ENCODE peak calls at places on chromosomes 7 and 10, in seven cellular contexts. One of them, this sample, is unnamed.
A peak's percentile ranks its signal among the peaks of the same experiment; 100 is the strongest.

GRCh38 chr7:69967152-69967591 is 368.9 kb downstream of the AUTS2 start:
- DNase-seq in Karpas-422: no peak
- DNase-seq in myocyte: no peak
- DNase-seq in GM03348: no peak
- DNase-seq in stimulated activated CD8-positive, alpha-beta memory T cell treated with anti-CD3 and anti-CD28 coated beads, Interleukin-15, amount 100 ng/mL, for 4 hours: no peak
- DNase-seq in SHP77: no peak
- DNase-seq in head of caudate nucleus: peak; percentile 3
- DNase-seq in this sample: no peak

GRCh38 chr7:74612015-74612829 is 45.3 kb upstream of the GTF2I start:
- DNase-seq in Karpas-422: no peak
- DNase-seq in myocyte: no peak
- DNase-seq in GM03348: peak; percentile 12
- DNase-seq in stimulated activated CD8-positive, alpha-beta memory T cell treated with anti-CD3 and anti-CD28 coated beads, Interleukin-15, amount 100 ng/mL, for 4 hours: no peak
- DNase-seq in SHP77: no peak
- DNase-seq in head of caudate nucleus: peak; percentile 44
- DNase-seq in this sample: no peak

GRCh38 chr10:102007802-102008201 is 48.2 kb downstream of the ARMH3 start:
- DNase-seq in Karpas-422: no peak
- DNase-seq in myocyte: no peak
- DNase-seq in GM03348: no peak
- DNase-seq in stimulated activated CD8-positive, alpha-beta memory T cell treated with anti-CD3 and anti-CD28 coated beads, Interleukin-15, amount 100 ng/mL, for 4 hours: no peak
- DNase-seq in SHP77: no peak
- DNase-seq in head of caudate nucleus: no peak
- DNase-seq in this sample: no peak

GRCh38 chr7:50164552-50165220 is 71.6 kb upstream of the ZPBP start:
- DNase-seq in Karpas-422: no peak
- DNase-seq in myocyte: no peak
- DNase-seq in GM03348: no peak
- DNase-seq in stimulated activated CD8-positive, alpha-beta memory T cell treated with anti-CD3 and anti-CD28 coated beads, Interleukin-15, amount 100 ng/mL, for 4 hours: no peak
- DNase-seq in SHP77: no peak
- DNase-seq in head of caudate nucleus: no peak
- DNase-seq in this sample: no peak

GRCh38 chr10:129678186-129678585 is 211.1 kb downstream of the MGMT start:
- DNase-seq in Karpas-422: no peak
- DNase-seq in myocyte: no peak
- DNase-seq in GM03348: no peak
- DNase-seq in stimulated activated CD8-positive, alpha-beta memory T cell treated with anti-CD3 and anti-CD28 coated beads, Interleukin-15, amount 100 ng/mL, for 4 hours: no peak
- DNase-seq in SHP77: no peak
- DNase-seq in head of caudate nucleus: peak; percentile 25
- DNase-seq in this sample: no peak

GRCh38 chr7:50667338-50667737 is 102.1 kb upstream of the DDC start:
- DNase-seq in Karpas-422: no peak
- DNase-seq in myocyte: peak; percentile 40
- DNase-seq in GM03348: no peak
- DNase-seq in stimulated activated CD8-positive, alpha-beta memory T cell treated with anti-CD3 and anti-CD28 coated beads, Interleukin-15, amount 100 ng/mL, for 4 hours: no peak
- DNase-seq in SHP77: no peak
- DNase-seq in head of caudate nucleus: no peak
- DNase-seq in this sample: no peak

GRCh38 chr7:13327669-13328068 is 640.2 kb downstream of the ARL4A start:
- DNase-seq in Karpas-422: no peak
- DNase-seq in myocyte: no peak
- DNase-seq in GM03348: peak; percentile 10
- DNase-seq in stimulated activated CD8-positive, alpha-beta memory T cell treated with anti-CD3 and anti-CD28 coated beads, Interleukin-15, amount 100 ng/mL, for 4 hours: no peak
- DNase-seq in SHP77: no peak
- DNase-seq in head of caudate nucleus: no peak
- DNase-seq in this sample: no peak

GRCh38 chr7:68321776-68322496 is 1276.3 kb upstream of the AUTS2 start:
- DNase-seq in Karpas-422: no peak
- DNase-seq in myocyte: no peak
- DNase-seq in GM03348: no peak
- DNase-seq in stimulated activated CD8-positive, alpha-beta memory T cell treated with anti-CD3 and anti-CD28 coated beads, Interleukin-15, amount 100 ng/mL, for 4 hours: no peak
- DNase-seq in SHP77: no peak
- DNase-seq in head of caudate nucleus: no peak
- DNase-seq in this sample: no peak

GRCh38 chr7:132321387-132321786 is 254.9 kb downstream of the PLXNA4 start:
- DNase-seq in Karpas-422: peak; percentile 49
- DNase-seq in myocyte: peak; percentile 1
- DNase-seq in GM03348: no peak
- DNase-seq in stimulated activated CD8-positive, alpha-beta memory T cell treated with anti-CD3 and anti-CD28 coated beads, Interleukin-15, amount 100 ng/mL, for 4 hours: no peak
- DNase-seq in SHP77: no peak
- DNase-seq in head of caudate nucleus: no peak
- DNase-seq in this sample: no peak

GRCh38 chr7:3063016-3063753 is 19.5 kb upstream of the CARD11 start:
- DNase-seq in Karpas-422: no peak
- DNase-seq in myocyte: no peak
- DNase-seq in GM03348: no peak
- DNase-seq in stimulated activated CD8-positive, alpha-beta memory T cell treated with anti-CD3 and anti-CD28 coated beads, Interleukin-15, amount 100 ng/mL, for 4 hours: peak; percentile 77
- DNase-seq in SHP77: no peak
- DNase-seq in head of caudate nucleus: no peak
- DNase-seq in this sample: no peak

GRCh38 chr7:136865236-136865635 is 3.2 kb upstream of the CHRM2 start:
- DNase-seq in Karpas-422: no peak
- DNase-seq in myocyte: no peak
- DNase-seq in GM03348: no peak
- DNase-seq in stimulated activated CD8-positive, alpha-beta memory T cell treated with anti-CD3 and anti-CD28 coated beads, Interleukin-15, amount 100 ng/mL, for 4 hours: no peak
- DNase-seq in SHP77: no peak
- DNase-seq in head of caudate nucleus: no peak
- DNase-seq in this sample: peak; percentile 74

GRCh38 chr7:106050743-106051110 is 61.4 kb downstream of the SYPL1 start:
- DNase-seq in Karpas-422: peak; percentile 81
- DNase-seq in myocyte: peak; percentile 54
- DNase-seq in GM03348: peak; percentile 82
- DNase-seq in stimulated activated CD8-positive, alpha-beta memory T cell treated with anti-CD3 and anti-CD28 coated beads, Interleukin-15, amount 100 ng/mL, for 4 hours: no peak
- DNase-seq in SHP77: no peak
- DNase-seq in head of caudate nucleus: no peak
- DNase-seq in this sample: no peak

GRCh38 chr7:27389508-27389907 is 146.9 kb downstream of the EVX1 start:
- DNase-seq in Karpas-422: no peak
- DNase-seq in myocyte: no peak
- DNase-seq in GM03348: no peak
- DNase-seq in stimulated activated CD8-positive, alpha-beta memory T cell treated with anti-CD3 and anti-CD28 coated beads, Interleukin-15, amount 100 ng/mL, for 4 hours: no peak
- DNase-seq in SHP77: no peak
- DNase-seq in head of caudate nucleus: no peak
- DNase-seq in this sample: no peak

GRCh38 chr7:130887182-130888016 is 153.4 kb upstream of the KLF14 start:
- DNase-seq in Karpas-422: no peak
- DNase-seq in myocyte: peak; percentile 69
- DNase-seq in GM03348: peak; percentile 77
- DNase-seq in stimulated activated CD8-positive, alpha-beta memory T cell treated with anti-CD3 and anti-CD28 coated beads, Interleukin-15, amount 100 ng/mL, for 4 hours: no peak
- DNase-seq in SHP77: no peak
- DNase-seq in head of caudate nucleus: no peak
- DNase-seq in this sample: no peak